ENCODE peak calls at places on chromosomes 11 and 22, in eight cellular contexts. R is activated effector memory CD4-positive, alpha-beta T cell treated with Interleukin-2 at 50 U/mL for 16 hours; N is pancreas; J is HL-60; P is nephron progenitor cell; I is lower lobe of right lung; W is progenitor cell of endocrine pancreas; A is cardiac muscle cell. F is an unnamed sample.

GRCh38 chr11:74085542-74085892 is 76.6 kb upstream of the UCP3 start:
- DNase-seq in R (no peak), N (no peak), J (no peak), P (no peak), I (no peak), W (no peak), A (no peak), F (no peak)

GRCh38 chr11:76408171-76408965 is 27.2 kb downstream of the GVQW3 start:
- DNase-seq in R (no peak), N (no peak), J (no peak), P (peak), I (no peak), W (no peak), A (no peak), F (no peak)

GRCh38 chr11:92627615-92628201 is 341.7 kb upstream of the MTNR1B start:
- DNase-seq in R (no peak), N (no peak), J (no peak), P (no peak), I (no peak), W (no peak), A (no peak), F (no peak)

GRCh38 chr22:49400866-49401598 is 426.6 kb downstream of the BRD1 start:
- DNase-seq in R (no peak), N (no peak), J (no peak), P (no peak), I (peak), W (no peak), A (no peak), F (peak)

GRCh38 chr11:76803811-76804600 is 20.9 kb downstream of the TSKU start:
- DNase-seq in R (no peak), N (no peak), J (no peak), P (no peak), I (peak), W (no peak), A (peak), F (peak)

GRCh38 chr22:44266811-44267760 is 45.7 kb downstream of the SHISAL1 start:
- DNase-seq in R (no peak), N (no peak), J (no peak), P (no peak), I (peak), W (no peak), A (no peak), F (no peak)

GRCh38 chr22:23218867-23219251 is 38.5 kb downstream of the BCR start:
- DNase-seq in R (no peak), N (peak), J (no peak), P (peak), I (peak), W (peak), A (peak), F (peak)

GRCh38 chr22:37913233-37913721 is 7.2 kb downstream of the MICALL1 start:
- DNase-seq in R (no peak), N (no peak), J (no peak), P (no peak), I (no peak), W (no peak), A (no peak), F (no peak)

GRCh38 chr11:115623021-115623451 is 118.8 kb upstream of the CADM1 start:
- DNase-seq in R (no peak), N (peak), J (no peak), P (no peak), I (peak), W (no peak), A (peak), F (peak)

GRCh38 chr11:71240865-71241691 is 11.3 kb downstream of the SHANK2 start:
- DNase-seq in R (no peak), N (no peak), J (peak), P (peak), I (peak), W (no peak), A (peak), F (peak)

GRCh38 chr11:35478411-35479139 is 46.8 kb downstream of the PAMR1 start:
- DNase-seq in R (no peak), N (peak), J (no peak), P (no peak), I (no peak), W (no peak), A (peak), F (no peak)

GRCh38 chr11:76625787-76626186 is 44.8 kb downstream of the LRRC32 start:
- DNase-seq in R (no peak), N (no peak), J (no peak), P (no peak), I (no peak), W (no peak), A (no peak), F (peak)